ENCODE peak calls at places on chromosomes 16 and 17, in eight cellular contexts. One of them, this sample, is unnamed.

GRCh38 chr16:82652826-82653225 is 26.1 kb downstream of the CDH13 start:
- DNase-seq in adipocyte: no peak
- DNase-seq in psoas muscle: no peak
- DNase-seq in heart right ventricle: no peak
- DNase-seq in cardiac fibroblast: no peak
- DNase-seq in heart left ventricle: no peak
- DNase-seq in fibroblast of pulmonary artery: no peak
- DNase-seq in HCT116: no peak
- DNase-seq in this sample: no peak

GRCh38 chr17:63550816-63551639 is 751 bp downstream of the DCAF7 start:
- DNase-seq in adipocyte: peak
- DNase-seq in psoas muscle: no peak
- DNase-seq in heart right ventricle: no peak
- DNase-seq in cardiac fibroblast: peak
- DNase-seq in heart left ventricle: no peak
- DNase-seq in fibroblast of pulmonary artery: peak
- DNase-seq in HCT116: no peak
- DNase-seq in this sample: no peak

GRCh38 chr16:13143551-13143950 is 242.2 kb downstream of the SHISA9 start:
- DNase-seq in adipocyte: no peak
- DNase-seq in psoas muscle: no peak
- DNase-seq in heart right ventricle: no peak
- DNase-seq in cardiac fibroblast: no peak
- DNase-seq in heart left ventricle: no peak
- DNase-seq in fibroblast of pulmonary artery: no peak
- DNase-seq in HCT116: no peak
- DNase-seq in this sample: peak

GRCh38 chr17:8243827-8244226 is 4.0 kb downstream of the CTC1 start:
- DNase-seq in adipocyte: no peak
- DNase-seq in psoas muscle: no peak
- DNase-seq in heart right ventricle: no peak
- DNase-seq in cardiac fibroblast: no peak
- DNase-seq in heart left ventricle: no peak
- DNase-seq in fibroblast of pulmonary artery: no peak
- DNase-seq in HCT116: no peak
- DNase-seq in this sample: no peak

GRCh38 chr17:39485555-39485954 is 24.3 kb downstream of the CDK12 start:
- DNase-seq in adipocyte: peak
- DNase-seq in psoas muscle: no peak
- DNase-seq in heart right ventricle: no peak
- DNase-seq in cardiac fibroblast: peak
- DNase-seq in heart left ventricle: no peak
- DNase-seq in fibroblast of pulmonary artery: peak
- DNase-seq in HCT116: peak
- DNase-seq in this sample: peak

GRCh38 chr16:66687906-66688625 is 8.5 kb downstream of the CMTM4 start:
- DNase-seq in adipocyte: no peak
- DNase-seq in psoas muscle: no peak
- DNase-seq in heart right ventricle: no peak
- DNase-seq in cardiac fibroblast: no peak
- DNase-seq in heart left ventricle: no peak
- DNase-seq in fibroblast of pulmonary artery: no peak
- DNase-seq in HCT116: no peak
- DNase-seq in this sample: no peak

GRCh38 chr17:66548158-66548557 is 245.7 kb downstream of the PRKCA start:
- DNase-seq in adipocyte: no peak
- DNase-seq in psoas muscle: no peak
- DNase-seq in heart right ventricle: no peak
- DNase-seq in cardiac fibroblast: no peak
- DNase-seq in heart left ventricle: no peak
- DNase-seq in fibroblast of pulmonary artery: no peak
- DNase-seq in HCT116: no peak
- DNase-seq in this sample: peak

GRCh38 chr16:56310685-56311084 is 114.7 kb downstream of the AMFR start:
- DNase-seq in adipocyte: no peak
- DNase-seq in psoas muscle: no peak
- DNase-seq in heart right ventricle: no peak
- DNase-seq in cardiac fibroblast: no peak
- DNase-seq in heart left ventricle: no peak
- DNase-seq in fibroblast of pulmonary artery: no peak
- DNase-seq in HCT116: no peak
- DNase-seq in this sample: no peak

GRCh38 chr17:30377574-30377973 is 1.2 kb upstream of the CPD start:
- DNase-seq in adipocyte: peak
- DNase-seq in psoas muscle: no peak
- DNase-seq in heart right ventricle: no peak
- DNase-seq in cardiac fibroblast: peak
- DNase-seq in heart left ventricle: no peak
- DNase-seq in fibroblast of pulmonary artery: peak
- DNase-seq in HCT116: no peak
- DNase-seq in this sample: peak

GRCh38 chr16:66278111-66278531 is 88.4 kb upstream of the CDH5 start:
- DNase-seq in adipocyte: no peak
- DNase-seq in psoas muscle: no peak
- DNase-seq in heart right ventricle: no peak
- DNase-seq in cardiac fibroblast: no peak
- DNase-seq in heart left ventricle: no peak
- DNase-seq in fibroblast of pulmonary artery: no peak
- DNase-seq in HCT116: no peak
- DNase-seq in this sample: no peak

GRCh38 chr17:43905985-43906852 is 1.1 kb downstream of the MPP2 start:
- DNase-seq in adipocyte: peak
- DNase-seq in psoas muscle: peak
- DNase-seq in heart right ventricle: peak
- DNase-seq in cardiac fibroblast: peak
- DNase-seq in heart left ventricle: peak
- DNase-seq in fibroblast of pulmonary artery: peak
- DNase-seq in HCT116: no peak
- DNase-seq in this sample: peak

GRCh38 chr16:89490386-89491237 is at the start of gene ANKRD11:
- DNase-seq in adipocyte: peak
- DNase-seq in psoas muscle: peak
- DNase-seq in heart right ventricle: peak
- DNase-seq in cardiac fibroblast: peak
- DNase-seq in heart left ventricle: peak
- DNase-seq in fibroblast of pulmonary artery: peak
- DNase-seq in HCT116: peak
- DNase-seq in this sample: peak

GRCh38 chr16:1825864-1826690 is 548 bp downstream of the HAGH start:
- DNase-seq in adipocyte: peak
- DNase-seq in psoas muscle: no peak
- DNase-seq in heart right ventricle: peak
- DNase-seq in cardiac fibroblast: peak
- DNase-seq in heart left ventricle: peak
- DNase-seq in fibroblast of pulmonary artery: peak
- DNase-seq in HCT116: no peak
- DNase-seq in this sample: peak

GRCh38 chr17:68379150-68379510 is 78.2 kb downstream of the WIPI1 start:
- DNase-seq in adipocyte: no peak
- DNase-seq in psoas muscle: no peak
- DNase-seq in heart right ventricle: no peak
- DNase-seq in cardiac fibroblast: no peak
- DNase-seq in heart left ventricle: no peak
- DNase-seq in fibroblast of pulmonary artery: no peak
- DNase-seq in HCT116: no peak
- DNase-seq in this sample: no peak

GRCh38 chr17:68381076-68381900 is 76.0 kb downstream of the WIPI1 start:
- DNase-seq in adipocyte: peak
- DNase-seq in psoas muscle: peak
- DNase-seq in heart right ventricle: no peak
- DNase-seq in cardiac fibroblast: peak
- DNase-seq in heart left ventricle: no peak
- DNase-seq in fibroblast of pulmonary artery: peak
- DNase-seq in HCT116: peak
- DNase-seq in this sample: peak

GRCh38 chr17:68377771-68378201 is 79.5 kb downstream of the WIPI1 start:
- DNase-seq in adipocyte: no peak
- DNase-seq in psoas muscle: no peak
- DNase-seq in heart right ventricle: no peak
- DNase-seq in cardiac fibroblast: no peak
- DNase-seq in heart left ventricle: no peak
- DNase-seq in fibroblast of pulmonary artery: no peak
- DNase-seq in HCT116: no peak
- DNase-seq in this sample: no peak

GRCh38 chr17:68379692-68380677 is 77.3 kb downstream of the WIPI1 start:
- DNase-seq in adipocyte: no peak
- DNase-seq in psoas muscle: no peak
- DNase-seq in heart right ventricle: no peak
- DNase-seq in cardiac fibroblast: no peak
- DNase-seq in heart left ventricle: no peak
- DNase-seq in fibroblast of pulmonary artery: no peak
- DNase-seq in HCT116: no peak
- DNase-seq in this sample: no peak

DNA sequence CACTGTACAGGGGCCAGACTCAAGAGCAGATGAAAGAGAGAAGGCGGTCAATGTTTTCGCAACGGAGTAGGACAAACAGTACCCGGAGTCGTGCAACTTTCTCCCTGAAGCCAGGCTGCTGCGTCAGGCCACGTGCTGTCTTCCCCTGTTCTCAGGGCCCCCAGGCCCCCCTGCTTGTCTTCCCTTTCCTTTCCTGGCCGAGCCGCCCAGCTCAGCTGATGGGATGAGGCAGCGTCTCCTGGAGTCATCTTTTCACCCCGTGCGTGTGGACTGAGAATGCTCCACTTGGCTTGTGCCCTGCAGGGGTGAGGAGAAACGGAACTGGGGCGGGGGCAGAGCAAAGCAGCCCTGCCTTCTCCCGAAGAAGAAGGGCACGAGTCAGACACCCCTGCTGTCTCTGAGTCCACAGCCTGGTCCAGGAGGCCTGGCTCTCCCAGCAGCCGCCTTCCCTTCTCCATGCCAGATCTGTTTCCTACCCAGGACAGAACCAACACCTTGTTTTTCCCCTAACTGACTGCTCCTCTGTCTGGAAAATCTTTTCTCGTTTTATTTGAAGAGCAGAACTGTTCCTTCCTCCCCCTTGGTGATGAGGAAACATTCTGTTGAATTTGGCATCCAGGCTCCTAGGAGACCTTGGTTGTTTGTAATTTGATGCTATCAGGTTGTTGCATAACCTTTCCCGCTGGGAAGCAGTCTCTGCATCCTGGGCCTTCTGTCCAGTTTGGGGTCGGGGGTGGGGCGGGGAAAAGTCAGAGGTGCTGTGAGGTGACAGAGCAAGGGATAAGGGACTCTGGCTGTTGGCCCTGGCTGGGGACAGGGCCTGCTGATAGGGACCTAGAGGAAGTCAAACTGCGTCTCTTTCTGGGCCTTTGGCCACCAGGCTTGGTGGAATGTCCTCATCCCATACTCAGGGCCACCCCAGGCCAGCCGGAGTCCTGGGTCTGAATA is 78.8 kb downstream of the WIPI1 start:
- DNase-seq in adipocyte: peak
- DNase-seq in psoas muscle: peak
- DNase-seq in heart right ventricle: peak
- DNase-seq in cardiac fibroblast: peak
- DNase-seq in heart left ventricle: peak
- DNase-seq in fibroblast of pulmonary artery: peak
- DNase-seq in HCT116: peak
- DNase-seq in this sample: peak
- H3K4me3 ChIP-seq in adipocyte: peak
- H3K4me3 ChIP-seq in psoas muscle: peak
- H3K4me3 ChIP-seq in heart right ventricle: no peak
- H3K4me3 ChIP-seq in cardiac fibroblast: peak
- H3K4me3 ChIP-seq in heart left ventricle: no peak
- H3K4me3 ChIP-seq in fibroblast of pulmonary artery: peak
- H3K4me3 ChIP-seq in HCT116: peak
- H3K4me3 ChIP-seq in this sample: peak

GRCh38 chr16:72952404-72953301 is 95.3 kb downstream of the ZFHX3 start:
- DNase-seq in adipocyte: peak
- DNase-seq in psoas muscle: no peak
- DNase-seq in heart right ventricle: no peak
- DNase-seq in cardiac fibroblast: peak
- DNase-seq in heart left ventricle: no peak
- DNase-seq in fibroblast of pulmonary artery: peak
- DNase-seq in HCT116: no peak
- DNase-seq in this sample: peak
- H3K4me3 ChIP-seq in adipocyte: no peak
- H3K4me3 ChIP-seq in psoas muscle: peak
- H3K4me3 ChIP-seq in heart right ventricle: no peak
- H3K4me3 ChIP-seq in cardiac fibroblast: no peak
- H3K4me3 ChIP-seq in heart left ventricle: no peak
- H3K4me3 ChIP-seq in fibroblast of pulmonary artery: no peak
- H3K4me3 ChIP-seq in HCT116: no peak
- H3K4me3 ChIP-seq in this sample: no peak

DNA sequence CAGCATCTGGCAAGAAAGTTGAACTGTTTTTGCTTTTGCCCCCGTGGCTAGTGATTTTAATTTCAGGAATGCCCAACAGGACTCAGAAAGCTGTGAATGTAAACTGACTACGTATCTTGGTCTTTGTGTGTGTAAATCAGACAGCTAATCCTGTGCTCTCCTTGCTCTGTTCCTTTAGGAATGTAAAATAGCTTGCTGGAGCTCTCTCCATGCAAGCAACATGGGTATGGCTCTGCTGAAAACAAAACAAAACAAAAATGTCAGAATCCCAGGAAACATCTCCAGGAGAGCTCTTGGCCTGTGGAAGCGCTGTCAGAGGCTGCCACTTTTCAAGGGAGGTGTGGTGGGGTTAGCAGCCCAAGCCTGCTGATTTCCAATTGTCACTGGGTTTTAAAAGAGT is 161.8 kb upstream of the NOG start:
- DNase-seq in adipocyte: peak
- DNase-seq in psoas muscle: no peak
- DNase-seq in heart right ventricle: no peak
- DNase-seq in cardiac fibroblast: no peak
- DNase-seq in heart left ventricle: no peak
- DNase-seq in fibroblast of pulmonary artery: no peak
- DNase-seq in HCT116: no peak
- DNase-seq in this sample: no peak
- H3K4me3 ChIP-seq in adipocyte: no peak
- H3K4me3 ChIP-seq in psoas muscle: no peak
- H3K4me3 ChIP-seq in heart right ventricle: no peak
- H3K4me3 ChIP-seq in cardiac fibroblast: no peak
- H3K4me3 ChIP-seq in heart left ventricle: no peak
- H3K4me3 ChIP-seq in fibroblast of pulmonary artery: no peak
- H3K4me3 ChIP-seq in HCT116: no peak
- H3K4me3 ChIP-seq in this sample: no peak

DNA sequence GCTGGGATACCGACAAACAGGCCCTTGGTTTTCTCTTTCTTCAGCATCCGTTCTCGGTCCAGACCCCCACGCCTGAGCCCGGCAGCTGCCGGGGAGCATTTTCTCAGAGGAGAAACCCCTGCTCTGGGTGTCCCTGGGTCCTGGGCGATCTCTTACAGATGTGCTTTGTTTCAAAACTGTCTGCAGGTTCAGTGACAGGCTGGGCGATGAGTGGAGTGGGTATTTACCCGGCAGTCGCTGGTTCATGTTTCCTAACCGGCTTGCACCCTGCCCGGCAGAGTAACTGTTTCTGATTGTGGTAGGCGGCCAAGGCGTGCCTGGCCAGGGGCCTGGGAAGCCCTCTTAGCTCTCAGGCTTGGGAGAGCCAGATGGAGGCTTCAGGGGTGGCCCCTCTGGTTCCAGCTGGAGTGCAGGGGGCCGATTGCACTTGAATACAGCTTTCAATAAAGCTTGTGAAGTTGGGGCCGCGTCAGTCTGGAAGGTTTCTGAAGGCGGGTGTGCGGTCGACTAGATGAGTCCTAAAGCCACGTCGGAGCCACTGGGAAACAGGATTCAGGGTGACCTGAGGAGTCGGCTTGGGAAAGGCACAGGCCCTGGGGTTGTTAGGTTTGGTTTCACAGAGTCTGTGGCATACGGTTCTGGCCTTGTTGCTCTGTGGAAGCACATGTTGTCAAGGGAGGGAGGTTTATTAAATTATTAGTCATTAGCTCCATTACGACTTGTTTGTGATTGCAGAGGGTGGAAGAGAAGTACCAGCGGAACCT is 1.4 kb downstream of the BAIAP2 start:
- DNase-seq in adipocyte: no peak
- DNase-seq in psoas muscle: no peak
- DNase-seq in heart right ventricle: no peak
- DNase-seq in cardiac fibroblast: no peak
- DNase-seq in heart left ventricle: no peak
- DNase-seq in fibroblast of pulmonary artery: no peak
- DNase-seq in HCT116: no peak
- DNase-seq in this sample: no peak
- H3K4me3 ChIP-seq in adipocyte: peak
- H3K4me3 ChIP-seq in psoas muscle: peak
- H3K4me3 ChIP-seq in heart right ventricle: peak
- H3K4me3 ChIP-seq in cardiac fibroblast: peak
- H3K4me3 ChIP-seq in heart left ventricle: peak
- H3K4me3 ChIP-seq in fibroblast of pulmonary artery: peak
- H3K4me3 ChIP-seq in HCT116: peak
- H3K4me3 ChIP-seq in this sample: peak